ENCODE peak calls at places on chromosomes 12 and 14, in four cellular contexts. V, L, P and M are unnamed samples.

GRCh38 chr14:35140718-35141581 is 18.6 kb downstream of the PRORP start:
- DNase-seq in V (peak), L (no peak), P (no peak), M (no peak)

GRCh38 chr14:32984531-32984930 is 45.9 kb downstream of the NPAS3 start:
- DNase-seq in V (no peak), L (no peak), P (no peak), M (no peak)

GRCh38 chr12:130456375-130457199 is 118.9 kb downstream of the PIWIL1 start:
- DNase-seq in V (no peak), L (no peak), P (no peak), M (no peak)

GRCh38 chr12:52587563-52587962 is 13.7 kb downstream of the KRT72 start:
- DNase-seq in V (no peak), L (no peak), P (no peak), M (no peak)

GRCh38 chr12:2615665-2616387 is 178.9 kb upstream of the FKBP4 start:
- DNase-seq in V (peak), L (peak), P (no peak), M (no peak)

GRCh38 chr12:120534703-120535655 is 823 bp downstream of the RNF10 start:
- DNase-seq in V (peak), L (peak), P (no peak), M (peak)

GRCh38 chr12:26011099-26011498 is 52.6 kb downstream of the RASSF8 start:
- DNase-seq in V (peak), L (peak), P (no peak), M (no peak)

GRCh38 chr14:99735189-99736135 is 51.4 kb downstream of the CYP46A1 start:
- DNase-seq in V (no peak), L (no peak), P (no peak), M (no peak)

GRCh38 chr12:122026706-122027328 is 5.1 kb downstream of the BCL7A start:
- DNase-seq in V (no peak), L (no peak), P (no peak), M (no peak)

GRCh38 chr12:109448272-109448671 is 28.8 kb downstream of the KCTD10 start:
- DNase-seq in V (no peak), L (no peak), P (no peak), M (peak)

GRCh38 chr14:93706360-93706955 is 81.8 kb downstream of the PRIMA1 start:
- DNase-seq in V (no peak), L (no peak), P (no peak), M (no peak)

GRCh38 chr12:52082988-52083637 is 3.6 kb downstream of the SMIM41 start:
- DNase-seq in V (peak), L (peak), P (no peak), M (peak)

GRCh38 chr14:103187911-103188310 is 64.7 kb downstream of the TNFAIP2 start:
- DNase-seq in V (no peak), L (no peak), P (no peak), M (no peak)

GRCh38 chr12:113533842-113534375 is 62.2 kb upstream of the LHX5 start:
- DNase-seq in V (no peak), L (no peak), P (no peak), M (no peak)

GRCh38 chr14:55840821-55841220 is 260.8 kb downstream of the KTN1 start:
- DNase-seq in V (peak), L (no peak), P (no peak), M (no peak)

GRCh38 chr12:108888031-108888430 is 8.1 kb downstream of the DAO start:
- DNase-seq in V (no peak), L (no peak), P (no peak), M (no peak)

GRCh38 chr12:71469235-71469873 is 29.8 kb downstream of the LGR5 start:
- DNase-seq in V (peak), L (peak), P (no peak), M (no peak)

GRCh38 chr12:89016970-89017778 is 335.1 kb downstream of the DUSP6 start:
- DNase-seq in V (peak), L (peak), P (no peak), M (peak)

DNA sequence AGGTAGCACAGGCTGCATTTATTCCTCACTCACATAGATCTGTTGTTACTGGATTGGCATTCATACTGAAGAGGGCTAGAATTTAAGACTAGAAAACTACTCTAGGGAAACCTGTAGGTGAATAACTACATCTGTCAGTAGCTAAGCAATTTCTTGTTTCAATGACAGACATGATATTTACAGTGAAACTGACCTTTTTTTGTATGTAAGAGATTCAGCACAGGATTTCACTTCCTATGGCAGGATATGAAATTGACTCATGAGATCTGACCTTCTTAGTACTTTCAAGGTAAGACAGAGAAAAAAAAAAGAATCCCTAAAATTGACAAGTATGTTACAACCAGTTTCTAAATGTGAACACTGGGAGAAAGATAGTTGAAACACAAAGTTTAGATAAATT is 189.8 kb upstream of the SLC16A7 start:
- DNase-seq in V (no peak), L (no peak), P (no peak), M (no peak)
- H3K27ac ChIP-seq in V (no peak), L (no peak), P (no peak), M (no peak)

GRCh38 chr12:91985002-91985767 is 160.5 kb downstream of the BTG1 start:
- DNase-seq in V (peak), L (peak), P (no peak), M (no peak)

GRCh38 chr12:91983935-91984334 is 161.7 kb downstream of the BTG1 start:
- DNase-seq in V (no peak), L (no peak), P (no peak), M (no peak)

GRCh38 chr12:91986084-91986483 is 159.6 kb downstream of the BTG1 start:
- DNase-seq in V (peak), L (peak), P (no peak), M (no peak)

GRCh38 chr12:91982946-91983345 is 162.7 kb downstream of the BTG1 start:
- DNase-seq in V (no peak), L (peak), P (no peak), M (no peak)

DNA sequence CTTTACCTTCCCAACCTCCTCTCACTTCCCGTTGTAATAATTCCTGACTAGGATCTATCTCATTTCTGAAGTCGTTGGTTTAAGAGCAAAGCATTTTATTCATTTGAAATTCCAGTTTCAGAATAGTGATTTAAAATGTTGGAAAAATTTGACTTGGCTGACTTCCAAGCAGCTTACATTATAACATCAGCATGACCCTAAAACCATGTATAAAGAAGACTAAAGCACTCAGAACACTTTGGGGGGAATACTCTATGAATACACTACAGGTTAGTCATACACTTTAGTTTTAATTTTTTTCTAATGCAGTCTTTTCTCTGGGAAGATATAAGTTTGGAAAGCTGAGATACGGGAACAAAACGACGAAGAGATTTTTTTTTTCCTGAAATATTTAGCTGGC is 161.1 kb downstream of the BTG1 start:
- DNase-seq in V (peak), L (peak), P (no peak), M (no peak)
- H3K9ac ChIP-seq in V (no peak), L (peak), P (no peak), M (no peak)

GRCh38 chr12:96502477-96502876 is 13.1 kb downstream of the CFAP54 start:
- DNase-seq in V (no peak), L (no peak), P (no peak), M (no peak)
- H3K27ac ChIP-seq in V (no peak), L (no peak), P (no peak), M (no peak)

DNA sequence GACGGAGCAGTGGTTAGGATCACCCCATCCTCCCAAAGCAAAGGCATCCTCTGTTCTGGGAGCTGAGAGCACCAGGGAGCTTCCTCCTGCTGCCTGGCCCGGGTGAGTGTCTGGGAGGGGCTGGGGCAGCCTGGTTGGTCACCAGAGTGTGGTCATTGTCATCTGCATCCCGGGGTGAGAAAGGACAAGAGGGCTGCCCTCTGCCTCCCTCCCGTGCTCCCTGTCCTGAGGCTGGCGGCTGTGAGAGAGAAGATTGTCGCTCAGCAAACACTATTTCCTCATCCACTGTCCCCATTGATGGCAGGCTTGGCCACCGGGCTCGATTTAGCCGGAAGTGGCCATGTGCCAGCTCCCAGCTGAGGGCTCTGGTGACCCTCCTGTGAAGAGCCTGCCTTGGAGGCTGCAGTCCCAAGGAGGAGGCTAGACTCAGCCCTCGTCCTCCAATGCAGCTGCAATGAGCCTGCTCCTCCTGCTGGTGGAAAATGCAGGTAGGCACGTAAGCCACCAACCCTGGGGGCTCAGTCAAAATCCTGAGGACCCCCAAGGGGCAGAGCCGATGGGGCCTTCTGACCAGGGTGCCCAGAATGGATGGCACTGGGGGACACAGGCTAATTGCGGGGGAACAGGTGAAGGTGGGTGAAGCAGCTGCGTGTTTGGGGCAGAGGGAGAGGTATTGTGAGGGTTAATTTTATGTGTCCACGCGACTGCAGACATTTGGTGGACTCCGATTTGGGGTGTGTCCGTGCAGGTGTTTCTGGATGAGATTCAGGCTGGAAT is 155.7 kb downstream of the KIF26A start:
- DNase-seq in V (no peak), L (no peak), P (no peak), M (peak)
- H3K9ac ChIP-seq in V (no peak), L (no peak), P (no peak), M (no peak)

GRCh38 chr12:131734336-131735152 is 23.7 kb downstream of the SFSWAP start:
- DNase-seq in V (no peak), L (no peak), P (no peak), M (no peak)

GRCh38 chr12:131733874-131734273 is 23.0 kb downstream of the SFSWAP start:
- DNase-seq in V (no peak), L (no peak), P (no peak), M (no peak)

GRCh38 chr12:131736807-131737484 is 26.1 kb downstream of the SFSWAP start:
- DNase-seq in V (peak), L (peak), P (peak), M (no peak)

GRCh38 chr12:131735863-131736806 is 25.2 kb downstream of the SFSWAP start:
- DNase-seq in V (no peak), L (no peak), P (no peak), M (no peak)

DNA sequence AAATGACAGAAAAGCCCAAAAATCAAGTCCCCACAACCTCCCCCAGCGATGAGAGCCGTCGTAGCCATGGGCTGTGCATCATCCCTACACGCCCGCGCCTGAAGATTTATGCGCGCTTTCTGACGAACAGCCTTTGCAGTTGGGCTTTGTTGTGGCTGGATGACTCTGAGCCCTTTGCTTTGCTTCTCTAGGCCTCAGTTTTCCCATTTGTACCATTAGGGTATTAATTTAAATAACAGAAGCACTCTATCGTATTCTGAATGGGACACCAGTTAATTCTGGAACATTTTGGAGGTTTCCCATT is 24.2 kb downstream of the SFSWAP start:
- DNase-seq in V (no peak), L (no peak), P (no peak), M (no peak)
- H3K27ac ChIP-seq in V (no peak), L (no peak), P (no peak), M (no peak)

GRCh38 chr12:96197503-96198272 is 3.5 kb downstream of the ELK3 start:
- DNase-seq in V (peak), L (peak), P (peak), M (no peak)

GRCh38 chr12:96199465-96199864 is 5.3 kb downstream of the ELK3 start:
- DNase-seq in V (no peak), L (no peak), P (no peak), M (no peak)

GRCh38 chr12:96196781-96197180 is 2.6 kb downstream of the ELK3 start:
- DNase-seq in V (peak), L (no peak), P (no peak), M (no peak)

GRCh38 chr12:96201272-96202227 is 7.4 kb downstream of the ELK3 start:
- DNase-seq in V (no peak), L (no peak), P (no peak), M (no peak)

GRCh38 chr12:96198970-96199369 is 4.8 kb downstream of the ELK3 start:
- DNase-seq in V (peak), L (peak), P (no peak), M (no peak)
- H3K9ac ChIP-seq in V (no peak), L (peak), P (peak), M (no peak)

GRCh38 chr14:22540811-22541360 is 48.1 kb downstream of the DAD1 start:
- DNase-seq in V (no peak), L (no peak), P (no peak), M (no peak)
- H3K27ac ChIP-seq in V (no peak), L (no peak), P (no peak), M (no peak)

GRCh38 chr12:48996794-48997718 is 2.1 kb downstream of the DDN start:
- DNase-seq in V (peak), L (peak), P (no peak), M (peak)
- H3K9ac ChIP-seq in V (no peak), L (peak), P (no peak), M (peak)

GRCh38 chr14:20797159-20797558 is 5.5 kb downstream of the RNASE1 start:
- DNase-seq in V (no peak), L (no peak), P (no peak), M (no peak)
- H3K27ac ChIP-seq in V (no peak), L (no peak), P (no peak), M (no peak)

GRCh38 chr12:38775457-38775856 is 129.9 kb downstream of the CPNE8 start:
- DNase-seq in V (no peak), L (no peak), P (no peak), M (no peak)
- H3K9ac ChIP-seq in V (no peak), L (no peak), P (no peak), M (no peak)